ENCODE peak calls at places on chromosomes 13 and 19, in four cellular contexts. U is uterus, R is transverse colon, X is cardiac muscle cell. E is an unnamed sample.
A peak's percentile ranks its signal among the peaks of the same experiment; 100 is the strongest.

GRCh38 chr13:70856706-70857105 is 748.5 kb upstream of the KLHL1 start:
- DNase-seq in R (peak; percentile 44), X (no peak), U (no peak), E (no peak)

GRCh38 chr13:28983661-28984060 is 163.5 kb downstream of the MTUS2 start:
- DNase-seq in X (peak; percentile 70), R (no peak), U (no peak), E (no peak)

GRCh38 chr13:100089633-100090032 is 740 bp downstream of the PCCA start:
- DNase-seq in R (no peak), X (no peak), U (no peak), E (no peak)

GRCh38 chr13:93259527-93260080 is 33.0 kb downstream of the GPC6 start:
- DNase-seq in U (no peak), X (no peak), R (no peak), E (no peak)

GRCh38 chr13:34107814-34108213 is 289.9 kb downstream of the RFC3 start:
- DNase-seq in R (no peak), U (no peak), X (no peak), E (no peak)

GRCh38 chr13:61954092-61954491 is 538.4 kb upstream of the PCDH20 start:
- DNase-seq in U (no peak), R (no peak), X (peak; percentile 52), E (no peak)

GRCh38 chr19:10929402-10929794 is 787 bp downstream of the TIMM29 start:
- DNase-seq in U (no peak), R (no peak), X (no peak), E (no peak)

GRCh38 chr19:27762933-27763332 is 1450.0 kb downstream of the UQCRFS1 start:
- DNase-seq in R (no peak), X (no peak), U (no peak), E (no peak)

GRCh38 chr19:3556978-3557460 is 367 bp downstream of the MFSD12 start:
- DNase-seq in U (no peak), X (peak; percentile 41), R (peak; percentile 51), E (no peak)

GRCh38 chr19:18654469-18654868 is 17.6 kb downstream of the KLHL26 start:
- DNase-seq in R (no peak), U (no peak), X (no peak), E (no peak)

GRCh38 chr19:20660473-20660872 is 898 bp downstream of the ZNF626 start:
- DNase-seq in U (no peak), X (peak; percentile 3), R (no peak), E (no peak)

GRCh38 chr19:36915992-36916830 is at the start of the genes ZNF568 and ZNF829:
- DNase-seq in X (peak; percentile 93), R (peak; percentile 87), U (peak; percentile 80), E (peak; percentile 93)

GRCh38 chr19:57813919-57814504 is 701 bp downstream of the ZNF552 start:
- DNase-seq in R (peak; percentile 50), U (no peak), X (peak; percentile 20), E (no peak)

GRCh38 chr13:108877300-108877699 is 247.9 kb downstream of the MYO16 start:
- DNase-seq in R (no peak), U (no peak), X (peak; percentile 20), E (no peak)

GRCh38 chr19:46487802-46488445 is 7.7 kb downstream of the PNMA8B start:
- DNase-seq in U (peak; percentile 88), X (peak; percentile 89), R (peak; percentile 76), E (peak; percentile 82)

GRCh38 chr19:12882589-12882988 is 1.3 kb upstream of the DNASE2 start:
- DNase-seq in X (no peak), R (no peak), U (no peak), E (no peak)
- H3K27me3 ChIP-seq in X (no peaks in the 10 kb centered on the region), R (peaks cover 13% of the 10 kb centered on the region), U (peaks cover 17% of the 10 kb centered on the region), E (peaks cover 23% of the 10 kb centered on the region)

GRCh38 chr13:79486433-79487188 is 5.7 kb downstream of the NDFIP2 start:
- DNase-seq in R (no peak), U (no peak), X (no peak), E (no peak)
- H3K4me1 ChIP-seq in R (peaks cover 67% of the 10 kb centered on the region), U (no peaks in the 10 kb centered on the region), X (peaks cover 15% of the 10 kb centered on the region), E (peaks cover 58% of the 10 kb centered on the region)

GRCh38 chr13:25192936-25193335 is 20.8 kb upstream of the AMER2 start:
- DNase-seq in U (no peak), X (no peak), R (no peak), E (no peak)
- H3K27me3 ChIP-seq in U (no peaks in the 10 kb centered on the region), X (no peaks in the 10 kb centered on the region), R (peaks cover 6% of the 10 kb centered on the region), E (peaks cover 45% of the 10 kb centered on the region)

DNA sequence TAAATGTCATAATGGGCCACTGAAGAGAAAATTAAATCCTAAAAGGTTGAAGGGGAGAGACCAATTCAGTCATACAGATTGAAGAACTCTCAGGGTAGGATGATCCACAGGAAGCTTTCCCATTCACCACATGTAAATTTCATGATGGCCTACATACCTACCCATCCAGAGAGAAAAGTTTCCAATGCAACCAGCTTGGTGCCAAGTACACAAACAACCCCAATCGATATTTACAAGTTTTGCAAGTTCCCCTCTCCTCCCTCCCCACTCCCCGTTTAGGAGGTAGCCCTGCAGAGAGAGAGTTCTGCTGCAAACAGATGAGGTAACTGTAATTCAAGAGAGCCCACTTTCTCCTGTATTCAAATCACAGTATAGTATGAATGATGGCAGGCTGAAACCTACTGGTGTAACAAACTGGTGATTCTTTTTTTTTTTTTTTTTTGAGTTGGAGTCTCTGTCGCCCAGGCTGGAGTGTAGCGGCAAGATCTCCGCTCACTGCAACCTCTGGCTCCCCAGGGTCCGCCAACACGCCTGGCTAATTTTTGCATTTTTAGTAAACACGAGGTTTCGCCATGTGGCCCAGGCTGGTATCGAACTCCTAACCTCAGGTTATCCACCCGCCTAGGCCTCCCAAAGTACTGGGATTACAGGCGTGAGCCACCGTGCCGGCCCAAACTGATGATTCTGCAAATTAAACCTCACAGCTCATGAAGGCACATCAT is 14.4 kb downstream of the FOXO1 start:
- DNase-seq in R (no peak), U (no peak), X (no peak), E (no peak)
- H3K4me1 ChIP-seq in R (peaks cover 49% of the 10 kb centered on the region), U (no peaks in the 10 kb centered on the region), X (peaks cover 26% of the 10 kb centered on the region), E (peaks cover 13% of the 10 kb centered on the region)

GRCh38 chr19:5560156-5560555 is 7.6 kb downstream of the TINCR start:
- DNase-seq in U (no peak), X (no peak), R (no peak), E (no peak)
- H3K27me3 ChIP-seq in U (no peaks in the 10 kb centered on the region), X (no peaks in the 10 kb centered on the region), R (peaks cover 64% of the 10 kb centered on the region), E (peaks cover 5% of the 10 kb centered on the region)

GRCh38 chr19:43779820-43780219 is 953 bp downstream of the KCNN4 start:
- DNase-seq in U (no peak), R (no peak), X (no peak), E (no peak)

GRCh38 chr19:43779147-43779819 is 1.5 kb downstream of the KCNN4 start:
- DNase-seq in X (no peak), U (no peak), R (peak; percentile 82), E (no peak)

GRCh38 chr19:43781630-43782310 is 997 bp upstream of the KCNN4 start:
- DNase-seq in X (no peak), R (no peak), U (no peak), E (no peak)

GRCh38 chr19:43782311-43782660 is 1.5 kb upstream of the KCNN4 start:
- DNase-seq in X (no peak), R (no peak), U (no peak), E (no peak)

GRCh38 chr19:43780706-43781525 is at the start of gene KCNN4:
- DNase-seq in R (peak; percentile 88), X (no peak), U (no peak), E (no peak)
- H3K4me1 ChIP-seq in R (peaks cover 75% of the 10 kb centered on the region), X (no peaks in the 10 kb centered on the region), U (no peaks in the 10 kb centered on the region), E (no peaks in the 10 kb centered on the region)